ENCODE peak calls at places on chromosomes 2 and 18, in four cellular contexts. D, H, G and E are unnamed samples.

GRCh38 chr2:10405441-10405840 is 42.7 kb downstream of the ODC1 start:
- DNase-seq in D (no peak), H (peak), G (peak), E (peak)

GRCh38 chr2:218264773-218265601 is 4.2 kb downstream of the GPBAR1 start:
- DNase-seq in D (no peak), H (no peak), G (peak), E (no peak)

GRCh38 chr18:63427566-63427965 is 5.3 kb upstream of the VPS4B start:
- DNase-seq in D (no peak), H (peak), G (no peak), E (no peak)

GRCh38 chr2:96146881-96147592 is 1.8 kb upstream of the DUSP2 start:
- DNase-seq in D (no peak), H (peak), G (peak), E (no peak)

GRCh38 chr2:143646271-143646670 is 517.1 kb downstream of the ARHGAP15 start:
- DNase-seq in D (no peak), H (no peak), G (no peak), E (no peak)

GRCh38 chr2:231662028-231662810 is 46.1 kb upstream of the PTMA start:
- DNase-seq in D (peak), H (peak), G (peak), E (peak)

GRCh38 chr2:127415593-127416485 is 2.4 kb upstream of the PROC start:
- DNase-seq in D (peak), H (no peak), G (peak), E (no peak)

GRCh38 chr18:35497006-35497333 is 790 bp downstream of the INO80C start:
- DNase-seq in D (no peak), H (no peak), G (no peak), E (peak)

GRCh38 chr2:69597105-69597504 is 46.4 kb downstream of the AAK1 start:
- DNase-seq in D (no peak), H (no peak), G (no peak), E (no peak)

DNA sequence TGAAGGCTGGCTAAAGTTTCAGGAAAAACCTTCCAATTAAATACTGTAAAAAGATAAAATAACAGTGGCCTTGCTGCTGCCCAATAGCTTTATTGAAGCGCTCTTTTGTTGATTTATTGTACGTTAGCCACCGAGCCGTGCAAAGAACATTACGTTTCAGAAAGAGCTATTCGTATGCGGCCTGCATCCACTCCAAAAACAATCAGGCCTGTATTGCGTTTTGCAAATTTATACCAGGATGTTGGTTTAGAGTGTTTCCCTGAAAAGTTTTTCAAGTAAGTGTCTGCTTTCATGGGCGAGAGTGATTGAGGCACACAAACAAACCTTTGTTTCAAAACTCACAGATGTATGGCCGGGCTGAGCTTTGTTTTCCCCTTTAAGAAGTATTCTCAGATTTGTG is 257.2 kb upstream of the SALL3 start:
- DNase-seq in D (no peak), H (no peak), G (no peak), E (no peak)
- TF ChIP-seq CTCF in D (no peak), H (no peak), G (no peak), E (no peak)

GRCh38 chr18:24585996-24586566 is 125.6 kb downstream of the HRH4 start:
- DNase-seq in D (no peak), H (no peak), G (no peak), E (no peak)
- TF ChIP-seq CTCF in D (no peak), H (no peak), G (no peak), E (no peak)

DNA sequence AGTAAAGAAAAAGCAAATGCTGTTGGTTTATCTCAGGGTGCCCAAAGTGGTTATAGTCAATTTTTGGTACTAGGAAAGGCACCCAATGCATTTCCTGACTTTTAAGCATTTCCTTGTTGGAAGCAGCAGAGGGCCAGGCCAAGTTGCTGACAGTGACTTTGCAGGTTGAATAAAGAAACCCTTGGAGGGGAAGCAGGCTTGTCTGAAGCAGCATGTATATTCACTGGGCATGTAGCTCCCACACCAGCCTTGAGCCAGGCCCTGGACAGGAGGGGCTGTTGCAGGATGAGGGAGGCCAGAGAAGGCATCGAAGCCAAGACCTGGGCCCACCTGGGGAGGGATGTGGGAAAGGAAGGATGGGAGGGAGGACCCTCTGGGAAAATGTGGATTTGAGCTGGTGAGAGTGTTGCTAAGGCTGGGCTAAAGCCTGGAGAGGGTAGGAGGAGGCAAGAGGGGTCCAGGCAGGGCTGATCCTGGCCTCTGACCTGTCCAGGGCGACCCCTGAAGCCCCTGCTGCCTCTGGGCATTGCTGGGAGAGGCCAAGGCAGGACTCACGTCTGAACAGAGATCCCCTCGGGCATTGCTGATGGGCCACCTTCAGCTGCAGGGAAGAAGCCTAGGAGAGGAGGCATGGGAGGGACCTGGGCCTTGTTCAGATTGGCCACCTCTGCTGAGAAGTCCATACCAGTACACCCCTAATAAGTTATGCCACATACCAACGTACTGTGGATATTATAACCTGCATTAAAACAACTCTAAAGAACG is 79.6 kb downstream of the STPG4 start:
- DNase-seq in D (no peak), H (no peak), G (no peak), E (no peak)
- TF ChIP-seq CTCF in D (no peak), H (no peak), G (no peak), E (peak)

DNA sequence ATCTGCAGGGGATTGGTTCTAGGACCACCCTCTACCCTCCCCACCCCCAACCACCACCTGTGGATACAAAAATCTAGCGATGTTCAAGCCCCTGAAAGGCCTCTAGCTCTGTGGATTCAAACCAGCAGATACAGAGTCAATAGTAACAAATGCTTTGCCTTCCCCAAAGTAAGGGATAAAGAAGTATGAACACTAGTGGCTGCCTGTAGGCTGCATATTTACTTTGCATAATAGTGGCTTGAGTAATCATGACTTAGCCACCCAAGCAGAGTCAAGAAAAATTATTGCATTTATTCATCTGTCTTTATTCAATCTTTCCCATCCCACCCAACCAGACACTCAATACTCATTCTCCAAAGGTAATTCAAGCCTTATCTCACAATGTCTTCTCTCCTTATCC is 43.8 kb downstream of the SOCS6 start:
- DNase-seq in D (no peak), H (no peak), G (no peak), E (no peak)
- TF ChIP-seq CTCF in D (no peak), H (no peak), G (no peak), E (no peak)

GRCh38 chr2:209936106-209936663 is 66.3 kb upstream of the RPE start:
- DNase-seq in D (no peak), H (no peak), G (no peak), E (no peak)
- TF ChIP-seq CTCF in D (no peak), H (peak), G (peak), E (peak)

GRCh38 chr18:57275111-57275510 is 77.2 kb upstream of the ST8SIA3 start:
- DNase-seq in D (no peak), H (no peak), G (no peak), E (no peak)
- TF ChIP-seq CTCF in D (no peak), H (no peak), G (no peak), E (no peak)

GRCh38 chr18:79717059-79717458 is 37.5 kb downstream of the CTDP1 start:
- DNase-seq in D (no peak), H (no peak), G (no peak), E (no peak)

GRCh38 chr18:79712206-79712857 is 32.7 kb downstream of the CTDP1 start:
- DNase-seq in D (no peak), H (no peak), G (no peak), E (no peak)

GRCh38 chr18:79715280-79715679 is 35.7 kb downstream of the CTDP1 start:
- DNase-seq in D (no peak), H (no peak), G (no peak), E (no peak)

GRCh38 chr18:79714531-79715240 is 35.1 kb downstream of the CTDP1 start:
- DNase-seq in D (no peak), H (no peak), G (no peak), E (no peak)

DNA sequence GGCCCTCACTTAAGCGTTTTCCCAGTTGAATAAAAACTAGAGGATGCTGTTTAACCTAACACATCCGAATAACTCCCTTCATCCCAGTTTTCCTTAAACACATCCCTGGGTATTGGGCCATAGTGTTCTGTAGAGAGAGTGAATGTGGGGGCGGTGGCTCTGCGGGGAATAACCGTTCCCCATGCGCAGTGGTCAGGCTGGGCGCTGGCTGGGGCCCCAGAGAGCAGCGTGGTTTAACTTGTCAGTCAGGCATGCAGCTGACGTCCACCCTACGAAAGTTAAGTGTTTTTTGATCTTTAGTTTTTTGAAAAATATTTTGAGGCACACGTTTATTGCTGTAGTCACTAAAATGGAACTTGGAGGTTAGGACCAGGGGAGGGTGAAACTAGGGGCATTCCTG is 33.7 kb downstream of the CTDP1 start:
- DNase-seq in D (no peak), H (no peak), G (no peak), E (no peak)
- TF ChIP-seq CTCF in D (no peak), H (no peak), G (no peak), E (no peak)

GRCh38 chr2:224613543-224614317 is 28.6 kb upstream of the CUL3 start:
- DNase-seq in D (no peak), H (no peak), G (no peak), E (no peak)
- TF ChIP-seq CTCF in D (no peak), H (no peak), G (no peak), E (no peak)